ENCODE peak calls at places on chromosome 4, in nine cellular contexts. U is stimulated activated CD8-positive, alpha-beta memory T cell treated with anti-CD3 and anti-CD28 coated beads, Interleukin-7, amount 100 ng/mL, for 1 hour; W is activated T-cell treated with anti-CD3 and anti-CD28 coated beads, Interleukin-2, amount 50 U/mL, for 4 hours; N is NCI-H446 treated with DMSO at 0.1 percent for 48 hours; L is prostate gland; Y is astrocyte of the cerebellum; Q is NCI-H510A treated with DMSO at 0.1 percent for 48 hours; C is GM13977; K is NCI-H345. I is an unnamed sample.

GRCh38 chr4:95377511-95377910 is 171.3 kb downstream of the UNC5C start:
- DNase-seq in U (no peak), W (no peak), N (peak), L (no peak), Y (no peak), Q (no peak), C (no peak), K (no peak), I (no peak)

GRCh38 chr4:56803473-56803872 is 18.0 kb downstream of the SPINK2 start:
- DNase-seq in U (no peak), W (no peak), N (no peak), L (peak), Y (no peak), Q (no peak), C (no peak), K (peak), I (no peak)

GRCh38 chr4:181832305-181832704 is 410.9 kb upstream of the TENM3 start:
- DNase-seq in U (no peak), W (no peak), N (no peak), L (no peak), Y (no peak), Q (no peak), C (no peak), K (no peak), I (no peak)

GRCh38 chr4:3371581-3372001 is 70.2 kb upstream of the HGFAC start:
- DNase-seq in U (no peak), W (no peak), N (no peak), L (no peak), Y (no peak), Q (no peak), C (no peak), K (no peak), I (no peak)

GRCh38 chr4:63901311-63901710 is 507.9 kb downstream of the TECRL start:
- DNase-seq in U (no peak), W (no peak), N (no peak), L (no peak), Y (no peak), Q (no peak), C (no peak), K (no peak), I (no peak)

GRCh38 chr4:123411976-123412589 is 15.5 kb downstream of the SPRY1 start:
- DNase-seq in U (no peak), W (no peak), N (no peak), L (no peak), Y (no peak), Q (no peak), C (peak), K (no peak), I (no peak)

GRCh38 chr4:6454112-6454910 is 18.1 kb downstream of the PPP2R2C start:
- DNase-seq in U (no peak), W (no peak), N (no peak), L (no peak), Y (no peak), Q (no peak), C (no peak), K (no peak), I (no peak)

GRCh38 chr4:2462992-2463762 is 5.7 kb upstream of the RNF4 start:
- DNase-seq in U (no peak), W (no peak), N (no peak), L (no peak), Y (no peak), Q (no peak), C (no peak), K (no peak), I (no peak)

I was measured in NCI-H1092 treated with DMSO at 0.1 percent for 48 hours.